ENCODE peak calls at places on chromosome 16, in ten cellular contexts. Y is IMR-90, J is adrenal gland, K is AG09319, H is mammary epithelial cell, Z is uterus, S is GM20000, D is endodermal cell, C is AG09309, B is type B pancreatic cell. F is an unnamed sample.

GRCh38 chr16:85235988-85236831 is 123.9 kb upstream of the CIBAR2 start:
- DNase-seq in Y (no peak), H (no peak), D (no peak), B (no peak), S (peak; percentile 84), Z (peak; percentile 62), K (no peak), C (no peak), J (no peak), F (no peak)

GRCh38 chr16:3170440-3171180 is 17.4 kb upstream of the OR1F1 start:
- DNase-seq in S (no peak), C (no peak), Y (no peak), D (peak; percentile 69), H (no peak), Z (no peak), B (no peak), J (no peak), K (no peak), F (no peak)

GRCh38 chr16:81465375-81465943 is 20.9 kb downstream of the CMIP start:
- DNase-seq in C (no peak), K (no peak), Z (no peak), B (no peak), Y (no peak), S (no peak), J (no peak), D (no peak), H (no peak), F (no peak)

GRCh38 chr16:54048994-54049929 is 237.3 kb downstream of the IRX3 start:
- DNase-seq in D (peak; percentile 86), Y (no peak), J (no peak), H (no peak), K (no peak), Z (no peak), C (no peak), B (no peak), S (no peak), F (no peak)

GRCh38 chr16:85363881-85364280 is 249.2 kb upstream of the GSE1 start:
- DNase-seq in B (no peak), J (no peak), K (no peak), Y (no peak), H (no peak), Z (no peak), D (no peak), C (peak; percentile 95), S (no peak), F (peak; percentile 55)

GRCh38 chr16:4733747-4734062 is 366 bp downstream of the ANKS3 start:
- DNase-seq in B (no peak), H (no peak), Y (no peak), Z (no peak), D (no peak), J (no peak), C (no peak), K (no peak), S (no peak), F (no peak)

GRCh38 chr16:11374255-11374654 is 29.0 kb downstream of the RMI2 start:
- DNase-seq in D (no peak), C (no peak), Y (no peak), H (no peak), S (no peak), B (no peak), J (no peak), K (no peak), Z (no peak), F (no peak)

GRCh38 chr16:67158637-67159600 is 790 bp downstream of the TRADD start:
- DNase-seq in D (peak; percentile 83), Y (no peak), S (peak; percentile 88), B (no peak), Z (no peak), H (peak; percentile 53), J (peak; percentile 56), K (no peak), C (no peak), F (no peak)

GRCh38 chr16:63922563-63922962 is 1199.3 kb downstream of the CDH11 start:
- DNase-seq in S (no peak), Y (no peak), K (no peak), D (no peak), B (no peak), J (no peak), C (no peak), Z (no peak), H (no peak), F (peak; percentile 38)

GRCh38 chr16:4371481-4372314 is at the start of gene VASN:
- DNase-seq in K (no peak), Y (peak; percentile 75), H (peak; percentile 44), J (peak; percentile 83), S (peak; percentile 97), D (peak; percentile 92), C (no peak), B (peak; percentile 91), Z (peak; percentile 91), F (peak; percentile 74)

GRCh38 chr16:82653550-82654511 is 27.1 kb downstream of the CDH13 start:
- DNase-seq in D (no peak), Z (peak; percentile 18), Y (peak; percentile 95), B (no peak), S (peak; percentile 46), J (no peak), K (peak; percentile 61), C (peak; percentile 62), H (peak; percentile 89), F (peak; percentile 91)

GRCh38 chr16:82995927-82996441 is 369.2 kb downstream of the CDH13 start:
- DNase-seq in Y (peak; percentile 88), D (no peak), H (peak; percentile 55), J (peak; percentile 16), K (peak; percentile 44), B (no peak), C (peak; percentile 52), S (no peak), Z (peak; percentile 12), F (peak; percentile 80)

GRCh38 chr16:9050102-9050830 is 41.2 kb upstream of the HAPSTR1 start:
- DNase-seq in Z (no peak), S (no peak), B (no peak), K (no peak), Y (peak; percentile 16), D (peak; percentile 94), J (peak; percentile 18), H (no peak), C (no peak), F (no peak)

GRCh38 chr16:56203052-56203451 is 11.8 kb downstream of the GNAO1 start:
- DNase-seq in H (peak; percentile 12), J (no peak), Y (peak; percentile 6), Z (no peak), D (peak; percentile 77), S (peak; percentile 52), C (no peak), B (no peak), K (no peak), F (no peak)
- TF ChIP-seq CTCF in H (peak; percentile 24), J (no peak), Y (peak; percentile 26), Z (no peak), D (peak; percentile 70), S (peak; percentile 25), C (peak; percentile 27), B (peak; percentile 47), K (peak; percentile 1), F (no peak)

DNA sequence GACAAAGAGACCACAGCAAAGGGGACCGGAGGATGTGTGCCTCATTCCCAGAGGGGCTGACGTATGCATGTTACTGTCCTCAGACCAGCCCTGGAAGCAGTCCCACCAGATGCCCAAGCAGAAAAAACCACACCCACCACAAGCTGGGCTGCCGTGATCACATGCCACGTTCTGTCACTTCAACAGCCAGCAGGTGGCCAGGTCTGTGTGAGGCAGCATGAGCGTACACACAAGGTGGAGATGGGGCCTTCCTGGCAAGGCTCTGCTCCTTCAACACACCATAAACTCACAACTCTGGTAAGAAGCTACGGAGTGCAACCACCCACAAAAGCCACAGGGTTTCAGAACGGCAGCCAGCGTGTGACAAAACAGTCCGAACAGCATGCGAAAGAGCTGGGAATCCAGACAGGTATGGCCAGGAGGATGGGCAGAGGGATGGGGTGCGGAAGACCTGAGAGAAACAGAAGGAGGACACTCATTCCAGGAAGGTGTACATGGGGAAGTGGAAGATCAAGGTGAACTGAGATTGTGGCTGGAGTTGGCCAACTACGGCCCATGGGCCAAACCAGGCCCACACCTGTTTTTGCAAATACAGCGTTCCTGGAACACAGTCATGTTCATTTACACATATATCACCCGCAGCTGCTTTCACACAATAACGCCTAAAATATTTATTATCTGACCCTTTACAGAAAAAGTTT is 27.9 kb downstream of the MBTPS1 start:
- DNase-seq in D (no peak), J (no peak), Z (no peak), B (no peak), Y (no peak), K (no peak), S (peak; percentile 62), C (no peak), H (no peak), F (peak; percentile 3)
- TF ChIP-seq CTCF in D (peak; percentile 27), J (no peak), Z (no peak), B (no peak), Y (no peak), K (no peak), S (peak; percentile 47), C (no peak), H (no peak), F (no peak)

DNA sequence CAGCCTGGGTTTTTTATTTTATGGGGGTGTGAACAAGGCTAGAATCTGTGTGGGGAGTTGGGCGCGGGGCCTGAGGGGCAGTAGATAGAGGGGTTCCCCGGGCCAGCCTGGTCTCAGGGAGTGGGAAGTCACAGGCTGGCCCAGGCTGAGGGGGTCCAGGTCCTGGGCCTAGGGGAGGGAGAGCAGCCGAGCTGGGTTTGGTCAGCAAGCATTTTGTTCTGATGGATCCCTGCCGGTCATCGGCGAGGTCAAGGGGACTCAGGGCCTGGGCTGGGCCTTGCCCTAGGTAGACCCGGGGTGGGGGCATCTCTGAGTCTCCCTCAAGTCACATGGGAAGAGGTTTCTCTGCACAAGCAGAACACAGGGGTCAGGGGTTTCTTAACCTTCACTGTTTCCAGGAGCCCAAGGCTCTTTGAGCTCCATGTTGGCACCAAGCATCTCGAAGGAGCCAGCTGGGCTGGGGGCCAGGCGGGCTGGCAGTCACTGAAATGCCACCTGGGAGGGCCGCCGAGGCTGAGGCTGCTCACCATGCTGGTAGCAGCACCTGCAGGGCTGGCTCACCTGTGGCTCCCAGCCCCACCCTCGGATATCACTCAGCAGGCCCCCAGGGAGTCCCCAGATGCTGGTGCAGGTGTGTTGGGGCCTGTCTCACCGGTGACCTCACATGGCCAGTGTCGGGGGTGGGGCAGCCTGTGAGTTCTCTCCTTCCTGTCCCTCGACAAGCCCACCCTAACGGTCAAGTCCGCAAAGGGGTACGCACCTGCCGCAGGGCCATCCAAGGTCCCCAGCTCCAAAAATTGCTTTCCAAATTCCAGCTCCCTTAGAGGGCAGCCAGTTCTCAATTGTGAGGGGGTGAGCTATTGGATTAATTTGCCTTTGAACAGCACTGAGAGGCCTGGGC is 41.0 kb downstream of the SLC7A5 start:
- DNase-seq in K (no peak), B (no peak), S (no peak), Y (no peak), Z (no peak), H (peak; percentile 50), D (no peak), J (no peak), C (no peak), F (no peak)
- TF ChIP-seq CTCF in K (no peak), B (no peak), S (no peak), Y (no peak), Z (no peak), H (no peak), D (no peak), J (no peak), C (no peak), F (no peak)

GRCh38 chr16:20904507-20905079 is 4.0 kb downstream of the LYRM1 start:
- DNase-seq in B (no peak), D (no peak), K (no peak), H (peak; percentile 83), C (peak; percentile 63), S (peak; percentile 55), Y (peak; percentile 60), Z (no peak), J (no peak), F (peak; percentile 82)
- TF ChIP-seq CTCF in B (no peak), D (no peak), K (no peak), H (no peak), C (no peak), S (no peak), Y (no peak), Z (no peak), J (peak; percentile 12), F (no peak)

F was measured in AG10803.